ENCODE peak calls at places on chromosomes 13 and 19, in five cellular contexts. Q, E, Z, V and G are unnamed samples.
A peak's percentile ranks its signal among the peaks of the same experiment; 100 is the strongest.

GRCh38 chr13:43293561-43293960 is 270.2 kb downstream of the DNAJC15 start:
- DNase-seq in E (no peak), V (no peak), Q (no peak), Z (no peak), G (no peak)

GRCh38 chr13:60787083-60787482 is 390.1 kb downstream of the TDRD3 start:
- DNase-seq in E (no peak), Q (no peak), V (no peak), Z (no peak), G (no peak)

GRCh38 chr19:19822148-19822429 is 539 bp upstream of the ZNF506 start:
- DNase-seq in Z (no peak), E (no peak), Q (no peak), V (no peak), G (no peak)

GRCh38 chr13:98478134-98479129 is 98.5 kb downstream of the STK24 start:
- DNase-seq in E (no peak), V (no peak), Z (no peak), Q (no peak), G (no peak)

GRCh38 chr13:99655351-99656091 is 154.2 kb downstream of the TM9SF2 start:
- DNase-seq in Q (no peak), E (no peak), V (no peak), Z (no peak), G (no peak)

GRCh38 chr13:112617754-112618375 is 29.9 kb upstream of the TUBGCP3 start:
- DNase-seq in Z (no peak), E (no peak), V (no peak), Q (no peak), G (no peak)

GRCh38 chr13:26037302-26037701 is 14.5 kb downstream of the SHISA2 start:
- DNase-seq in Q (no peak), Z (peak; percentile 87), V (no peak), E (no peak), G (no peak)

GRCh38 chr13:21259571-21260455 is 83.4 kb downstream of the MRPL57 start:
- DNase-seq in V (no peak), E (no peak), Q (no peak), Z (peak; percentile 25), G (no peak)

GRCh38 chr19:13803038-13803437 is 7.8 kb downstream of the ZSWIM4 start:
- DNase-seq in Z (no peak), V (no peak), E (no peak), Q (no peak), G (no peak)

GRCh38 chr13:35804901-35805300 is 326.3 kb downstream of the DCLK1 start:
- DNase-seq in Q (no peak), Z (no peak), V (no peak), E (no peak), G (no peak)

GRCh38 chr13:95039415-95039814 is 261.8 kb downstream of the ABCC4 start:
- DNase-seq in E (no peak), Z (no peak), V (no peak), Q (no peak), G (no peak)

GRCh38 chr19:45496349-45496953 is 396 bp downstream of the RTN2 start:
- DNase-seq in Z (peak; percentile 84), V (no peak), Q (no peak), E (no peak), G (no peak)

GRCh38 chr19:1967087-1967608 is 26.2 kb downstream of the CSNK1G2 start:
- DNase-seq in Q (peak; percentile 20), V (peak; percentile 17), E (no peak), Z (no peak), G (no peak)

GRCh38 chr13:107099661-107100060 is 531.7 kb upstream of the ARGLU1 start:
- DNase-seq in V (no peak), Q (no peak), Z (no peak), E (peak; percentile 6), G (peak; percentile 49)

GRCh38 chr19:50921391-50922315 is 10.5 kb upstream of the KLK4 start:
- DNase-seq in V (no peak), Q (no peak), Z (no peak), E (no peak), G (no peak)

GRCh38 chr13:90999401-90999800 is 348.1 kb upstream of the MIR17HG start:
- DNase-seq in Q (no peak), E (no peak), V (no peak), Z (no peak), G (no peak)

GRCh38 chr13:38394777-38395504 is 45.3 kb downstream of the UFM1 start:
- DNase-seq in Q (no peak), V (no peak), Z (no peak), E (no peak), G (no peak)